ENCODE peak calls at places on chromosomes 5 and 9, in five cellular contexts. F, K, U, Y and E are unnamed samples.

GRCh38 chr5:68077349-68077894 is 138.1 kb upstream of the PIK3R1 start:
- DNase-seq in F (no peak), U (no peak), K (no peak), Y (no peak), E (no peak)

GRCh38 chr5:179549973-179550510 is 312 bp upstream of the RUFY1 start:
- DNase-seq in U (no peak), F (peak), K (no peak), Y (peak), E (peak)

GRCh38 chr5:90746119-90746518 is 187.5 kb downstream of the ADGRV1 start:
- DNase-seq in U (no peak), K (no peak), F (no peak), Y (no peak), E (no peak)

GRCh38 chr5:142547445-142548374 is 138.2 kb downstream of the FGF1 start:
- DNase-seq in K (no peak), Y (no peak), F (no peak), U (no peak), E (no peak)

GRCh38 chr9:91130796-91131318 is 230.9 kb downstream of the AUH start:
- DNase-seq in U (no peak), Y (no peak), K (no peak), F (no peak), E (no peak)

GRCh38 chr5:148599187-148599586 is 55.1 kb downstream of the HTR4 start:
- DNase-seq in F (no peak), Y (no peak), K (no peak), U (no peak), E (no peak)

GRCh38 chr5:36108758-36109245 is 42.1 kb upstream of the UGT3A2 start:
- DNase-seq in K (no peak), U (no peak), Y (no peak), F (no peak), E (no peak)

GRCh38 chr5:77590347-77590746 is 48.2 kb downstream of the OTP start:
- DNase-seq in Y (no peak), U (no peak), F (peak), K (no peak), E (peak)

GRCh38 chr9:138073408-138073807 is 195.8 kb downstream of the CACNA1B start:
- DNase-seq in Y (no peak), F (no peak), U (no peak), K (peak), E (no peak)

DNA sequence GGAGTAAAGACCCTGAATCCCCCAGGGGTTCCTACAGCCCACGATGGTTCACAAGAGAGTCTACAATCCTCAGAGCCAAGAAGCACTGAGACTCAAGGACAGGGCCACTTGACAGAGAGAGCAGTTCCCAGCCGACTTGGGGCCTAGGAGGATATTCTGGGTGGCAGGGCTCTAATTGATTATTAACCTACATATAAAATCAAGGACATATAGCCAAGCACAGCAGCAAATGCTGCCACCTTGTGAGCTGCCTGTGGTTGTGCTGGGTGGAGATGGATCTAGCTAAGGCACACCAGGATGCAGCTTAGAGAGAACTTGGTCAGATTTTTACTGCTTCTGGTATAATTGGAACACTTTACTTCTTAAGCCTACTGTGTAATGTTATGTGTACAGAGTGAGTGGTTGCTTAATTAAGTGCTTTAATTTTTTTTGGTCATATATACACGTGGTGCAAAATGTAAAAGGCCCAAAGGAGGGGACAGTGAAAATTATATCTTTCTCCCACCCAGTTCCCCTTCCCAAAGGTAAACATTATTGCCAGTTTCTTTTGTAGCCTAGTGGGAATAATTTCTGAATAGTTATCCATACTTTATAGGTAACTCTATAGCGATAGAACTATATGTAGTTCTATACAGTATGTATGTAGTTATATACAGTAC is 78.8 kb downstream of the F2RL2 start:
- DNase-seq in F (no peak), U (no peak), K (no peak), Y (no peak), E (peak)
- TF ChIP-seq CTCF in F (peak), U (peak), K (no peak), Y (peak), E (peak)

GRCh38 chr9:16255217-16255616 is 615.3 kb downstream of the BNC2 start:
- DNase-seq in U (no peak), F (no peak), K (no peak), Y (no peak), E (no peak)

GRCh38 chr9:16254674-16255073 is 615.8 kb downstream of the BNC2 start:
- DNase-seq in Y (no peak), U (no peak), K (peak), F (no peak), E (no peak)

GRCh38 chr9:16248816-16249215 is 621.7 kb downstream of the BNC2 start:
- DNase-seq in F (no peak), U (no peak), Y (no peak), K (no peak), E (no peak)

GRCh38 chr9:16257604-16258003 is 612.9 kb downstream of the BNC2 start:
- DNase-seq in Y (no peak), K (no peak), F (no peak), U (no peak), E (no peak)

GRCh38 chr9:16252631-16253030 is 617.8 kb downstream of the BNC2 start:
- DNase-seq in U (no peak), F (no peak), Y (no peak), K (no peak), E (no peak)
- TF ChIP-seq CTCF in U (no peak), F (no peak), Y (no peak), K (no peak), E (no peak)

GRCh38 chr9:23695572-23695971 is 130.5 kb downstream of the ELAVL2 start:
- DNase-seq in Y (no peak), F (no peak), K (no peak), U (no peak), E (no peak)
- TF ChIP-seq CTCF in Y (no peak), F (no peak), K (no peak), U (no peak), E (no peak)

DNA sequence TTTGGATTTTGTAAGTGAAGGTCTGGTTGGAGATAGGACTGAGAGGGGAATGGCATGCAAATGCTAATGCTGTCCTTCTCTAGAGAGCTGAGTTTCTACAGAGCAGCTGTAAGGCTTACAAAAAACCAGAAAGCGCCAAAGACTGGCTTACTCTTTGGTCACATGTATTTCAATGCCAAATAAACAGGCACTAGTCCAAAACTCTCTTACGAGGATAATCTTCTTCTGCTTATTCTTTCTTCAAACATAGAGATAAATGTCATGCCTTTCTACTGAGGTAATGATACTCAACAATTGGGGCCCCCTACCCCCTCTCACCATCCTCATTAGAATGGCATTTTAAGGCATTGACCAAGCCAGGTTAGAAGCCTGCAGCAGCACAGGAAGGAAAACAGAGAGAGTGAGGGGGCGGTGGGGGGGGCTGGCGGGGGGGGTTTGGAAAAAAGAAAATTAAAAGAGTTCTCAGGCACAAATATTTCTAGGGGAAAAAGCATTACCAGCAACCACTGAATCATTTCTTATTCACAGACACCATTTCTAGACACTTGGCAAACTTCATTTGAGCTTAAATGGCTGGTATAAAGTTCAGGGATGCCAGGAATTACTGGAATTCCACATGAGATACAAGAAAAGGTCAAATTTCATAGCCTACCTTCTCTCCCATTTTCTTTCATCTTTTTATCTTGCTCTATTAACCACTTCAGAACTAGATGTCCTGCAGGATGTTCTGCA is 34.0 kb downstream of the PUM3 start:
- DNase-seq in F (no peak), K (no peak), Y (no peak), U (no peak), E (no peak)
- TF ChIP-seq CTCF in F (no peak), K (no peak), Y (no peak), U (no peak), E (no peak)

GRCh38 chr5:136075339-136075885 is 46.6 kb downstream of the TGFBI start:
- DNase-seq in F (no peak), U (no peak), Y (no peak), K (no peak), E (no peak)
- TF ChIP-seq CTCF in F (no peak), U (no peak), Y (no peak), K (no peak), E (no peak)